ENCODE peak calls at places on chromosomes 7 and 10, in seven cellular contexts. I is IMR-90, W is H9, N is neuronal stem cell, Q is mesenchymal stem cell, Z is mesendoderm, B is trophoblast cell. F is an unnamed sample.

GRCh38 chr7:73887762-73888161 is 26.8 kb downstream of the TMEM270 start:
- DNase-seq in I (no peak), W (no peak), N (no peak), Q (no peak), Z (peak; percentile 51), B (no peak), F (no peak)

GRCh38 chr7:49279886-49280285 is 355.5 kb downstream of the CDC14C start:
- DNase-seq in I (no peak), W (no peak), N (no peak), Q (no peak), Z (no peak), B (no peak), F (no peak)

GRCh38 chr7:94913391-94913790 is 6.0 kb downstream of the PPP1R9A start:
- DNase-seq in I (no peak), W (no peak), N (no peak), Q (no peak), Z (no peak), B (no peak), F (no peak)

GRCh38 chr10:112768121-112768520 is 181.9 kb upstream of the TCF7L2 start:
- DNase-seq in I (no peak), W (no peak), N (no peak), Q (no peak), Z (no peak), B (no peak), F (no peak)

GRCh38 chr7:732094-732541 is 5.0 kb upstream of the PRKAR1B start:
- DNase-seq in I (no peak), W (peak; percentile 48), N (no peak), Q (no peak), Z (no peak), B (peak; percentile 3), F (no peak)

GRCh38 chr7:104039363-104039762 is 49.9 kb upstream of the RELN start:
- DNase-seq in I (no peak), W (no peak), N (no peak), Q (no peak), Z (no peak), B (no peak), F (no peak)

GRCh38 chr10:14486777-14487510 is 156.2 kb upstream of the FRMD4A start:
- DNase-seq in I (peak; percentile 94), W (no peak), N (no peak), Q (no peak), Z (peak; percentile 35), B (peak; percentile 37), F (peak; percentile 43)

GRCh38 chr7:131346885-131347592 is 19.4 kb downstream of the MKLN1 start:
- DNase-seq in I (no peak), W (peak; percentile 74), N (no peak), Q (no peak), Z (peak; percentile 77), B (peak; percentile 90), F (no peak)

GRCh38 chr10:30719832-30720231 is 90.3 kb upstream of the LYZL2 start:
- DNase-seq in I (no peak), W (no peak), N (no peak), Q (no peak), Z (no peak), B (peak; percentile 55), F (no peak)

GRCh38 chr10:29105516-29106215 is 183.2 kb upstream of the LYZL1 start:
- DNase-seq in I (peak; percentile 86), W (no peak), N (no peak), Q (peak; percentile 62), Z (peak; percentile 87), B (peak; percentile 56), F (no peak)

GRCh38 chr10:30701471-30702173 is 72.1 kb upstream of the LYZL2 start:
- DNase-seq in I (peak; percentile 75), W (no peak), N (no peak), Q (peak; percentile 62), Z (peak; percentile 57), B (no peak), F (no peak)

GRCh38 chr10:79123547-79123963 is 54.8 kb downstream of the ZMIZ1 start:
- DNase-seq in I (no peak), W (no peak), N (no peak), Q (no peak), Z (no peak), B (no peak), F (no peak)

GRCh38 chr7:47653550-47654351 is 71.8 kb upstream of the TNS3 start:
- DNase-seq in I (peak; percentile 81), W (no peak), N (no peak), Q (no peak), Z (peak; percentile 63), B (no peak), F (no peak)

GRCh38 chr10:117004238-117004626 is 755 bp downstream of the SHTN1 start:
- DNase-seq in I (peak; percentile 2), W (no peak), N (no peak), Q (no peak), Z (no peak), B (no peak), F (no peak)

GRCh38 chr7:137670521-137671064 is 176.2 kb downstream of the DGKI start:
- DNase-seq in I (peak; percentile 41), W (no peak), N (no peak), Q (peak; percentile 15), Z (no peak), B (peak; percentile 43), F (no peak)

GRCh38 chr10:80535671-80536360 is 1.9 kb upstream of the SH2D4B start:
- DNase-seq in I (no peak), W (peak; percentile 79), N (no peak), Q (no peak), Z (no peak), B (peak; percentile 56), F (peak; percentile 78)

GRCh38 chr10:21519981-21520436 is 5.5 kb downstream of the SKIDA1 start:
- DNase-seq in I (peak; percentile 84), W (no peak), N (no peak), Q (peak; percentile 92), Z (peak; percentile 58), B (peak; percentile 36), F (no peak)

GRCh38 chr10:6382081-6382480 is 179.3 kb downstream of the PFKFB3 start:
- DNase-seq in I (peak; percentile 74), W (no peak), N (no peak), Q (peak; percentile 70), Z (no peak), B (no peak), F (no peak)

DNA sequence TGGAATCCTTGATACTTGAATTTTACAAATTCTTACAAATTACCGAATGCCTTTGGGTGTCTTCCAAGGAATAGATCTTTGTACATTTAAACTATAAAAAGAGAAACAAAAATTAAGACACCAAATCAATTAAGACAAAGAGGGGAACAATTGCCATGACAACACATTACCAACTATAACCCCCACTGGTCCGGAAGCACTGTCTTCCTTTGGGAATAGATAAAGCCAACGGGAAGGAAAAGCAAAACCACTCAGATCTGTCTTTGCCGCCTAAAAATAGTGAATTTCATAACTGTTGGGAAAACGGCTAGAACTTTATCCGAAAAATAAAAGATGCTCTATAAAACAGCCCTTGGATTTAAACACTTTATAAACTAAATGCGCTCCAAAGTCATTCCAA is 37.4 kb downstream of the GRB10 start:
- DNase-seq in I (no peak), W (no peak), N (no peak), Q (no peak), Z (no peak), B (no peak), F (no peak)
- H2BK120ac ChIP-seq in I (no peak overlapping the region), W (no peak overlapping the region), N (no peak overlapping the region), Q (no peak overlapping the region), Z (no peak overlapping the region), B (no peak overlapping the region), F (no peak overlapping the region)

DNA sequence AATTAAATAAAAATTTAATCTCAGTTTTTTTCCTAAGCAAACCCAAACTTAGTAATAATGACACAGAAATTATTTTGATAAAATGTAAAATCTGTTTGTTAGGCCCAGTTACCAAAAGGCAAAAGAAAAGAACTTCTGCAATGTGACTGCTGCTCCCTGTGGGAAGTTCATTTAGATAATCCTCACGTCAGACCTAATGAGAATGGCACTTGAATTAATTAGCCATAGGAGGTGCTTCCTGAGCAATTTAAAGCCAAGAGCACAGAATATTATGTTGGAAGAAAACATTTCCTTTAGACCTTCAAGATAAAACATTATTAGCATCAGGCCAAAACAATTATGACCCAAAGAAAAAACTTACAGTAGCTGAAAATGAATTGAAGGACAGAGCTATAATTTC is 19.4 kb downstream of the SPAM1 start:
- DNase-seq in I (no peak), W (no peak), N (no peak), Q (no peak), Z (peak; percentile 46), B (no peak), F (no peak)
- H2BK120ac ChIP-seq in I (no peak overlapping the region), W (no peak overlapping the region), N (no peak overlapping the region), Q (no peak overlapping the region), Z (no peak overlapping the region), B (no peak overlapping the region), F (no peak overlapping the region)

GRCh38 chr10:129917936-129918335 is 46.1 kb downstream of the EBF3 start:
- DNase-seq in I (no peak), W (no peak), N (no peak), Q (no peak), Z (no peak), B (no peak), F (no peak)

GRCh38 chr10:129921065-129921670 is 42.9 kb downstream of the EBF3 start:
- DNase-seq in I (no peak), W (no peak), N (no peak), Q (no peak), Z (no peak), B (no peak), F (no peak)

GRCh38 chr10:129918401-129918800 is 45.7 kb downstream of the EBF3 start:
- DNase-seq in I (no peak), W (no peak), N (no peak), Q (no peak), Z (no peak), B (no peak), F (no peak)

GRCh38 chr10:129918836-129919235 is 45.2 kb downstream of the EBF3 start:
- DNase-seq in I (no peak), W (no peak), N (no peak), Q (no peak), Z (no peak), B (no peak), F (no peak)

DNA sequence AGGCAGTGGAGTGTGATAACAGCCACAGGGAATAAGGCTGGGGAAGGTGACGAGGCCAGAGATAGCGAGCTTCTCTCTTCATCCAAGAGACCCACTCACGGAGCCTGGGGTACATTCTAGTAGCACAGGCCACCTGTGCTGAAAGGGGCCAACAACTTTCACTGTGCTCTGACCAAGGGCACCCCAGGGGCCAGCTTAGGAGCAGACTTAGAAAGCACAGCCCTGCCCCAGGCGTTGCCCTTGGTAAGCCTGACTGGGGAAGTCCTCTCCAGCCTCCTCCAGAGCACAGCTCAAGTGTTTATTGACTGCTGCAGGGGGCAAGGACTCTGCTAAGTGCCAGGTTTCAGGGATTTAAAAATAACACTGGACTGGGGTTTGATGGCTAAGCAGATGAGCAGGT is 44.7 kb downstream of the EBF3 start:
- DNase-seq in I (no peak), W (no peak), N (no peak), Q (no peak), Z (no peak), B (no peak), F (no peak)
- H2BK120ac ChIP-seq in I (no peak overlapping the region), W (no peak overlapping the region), N (no peak overlapping the region), Q (no peak overlapping the region), Z (no peak overlapping the region), B (no peak overlapping the region), F (no peak overlapping the region)

DNA sequence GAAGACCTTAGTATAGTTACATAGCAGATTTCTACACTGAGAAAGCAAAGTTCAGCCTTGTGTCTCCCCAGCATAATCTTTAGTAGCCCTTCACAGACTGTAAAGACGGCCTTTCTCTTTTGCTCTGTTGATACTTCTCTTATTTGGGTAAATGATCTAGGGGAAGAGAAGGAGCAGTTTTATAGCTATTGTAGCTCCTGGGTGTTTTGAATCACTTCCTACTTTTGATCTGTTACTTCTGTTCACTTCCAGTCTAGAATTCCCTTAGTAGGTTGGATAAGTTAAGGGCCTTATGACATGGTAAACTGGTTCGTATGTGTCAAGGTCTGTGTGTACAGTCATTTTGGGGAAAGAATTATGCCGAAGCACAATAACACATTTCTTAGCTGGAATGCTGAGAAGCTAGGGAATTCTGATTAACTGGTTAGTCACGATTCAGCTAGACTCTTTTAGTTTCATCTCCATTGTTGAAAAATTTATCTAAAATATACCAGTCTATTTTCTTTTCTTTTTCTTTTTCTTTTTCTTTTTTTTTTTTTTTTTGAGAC is 8.1 kb downstream of the DENND10 start:
- DNase-seq in I (peak; percentile 82), W (no peak), N (no peak), Q (peak; percentile 14), Z (no peak), B (peak; percentile 90), F (no peak)
- H2BK120ac ChIP-seq in I (peak overlapping the region; percentile 59), W (no peak overlapping the region), N (no peak overlapping the region), Q (no peak overlapping the region), Z (no peak overlapping the region), B (no peak overlapping the region), F (no peak overlapping the region)